ENCODE peak calls at places on chromosomes 16 and 17, in seven cellular contexts. Z is tibial nerve, Q is transverse colon, H is A549, A is ovary, Y is GM12878, K is HepG2. G is an unnamed sample. For H3K4me1, the result is how much of the 10 kb centered on the place peaks cover.

GRCh38 chr17:4987767-4988083 is 250 bp upstream of the CAMTA2 start:
- DNase-seq in Z (no peak), Q (no peak), H (no peak), A (no peak), Y (no peak), K (no peak), G (no peak)

GRCh38 chr17:78408476-78409020 is 30.1 kb downstream of the PGS1 start:
- DNase-seq in Z (no peak), Q (peak), H (no peak), A (no peak), Y (no peak), K (no peak), G (no peak)

GRCh38 chr16:74192281-74192680 is 104.3 kb upstream of the PSMD7 start:
- DNase-seq in Z (no peak), Q (no peak), H (no peak), A (no peak), Y (no peak), K (no peak), G (peak)

GRCh38 chr17:199806-200603 is 18.6 kb upstream of the DOC2B start:
- DNase-seq in Z (no peak), Q (no peak), H (no peak), A (no peak), Y (no peak), K (no peak), G (no peak)

GRCh38 chr17:63946440-63947363 is 14.6 kb upstream of the CD79B start:
- DNase-seq in Z (peak), Q (peak), H (peak), A (peak), Y (no peak), K (peak), G (no peak)

GRCh38 chr16:85203462-85203813 is 91.2 kb upstream of the CIBAR2 start:
- DNase-seq in Z (no peak), Q (no peak), H (no peak), A (peak), Y (no peak), K (no peak), G (no peak)

GRCh38 chr16:56510544-56510943 is 9.3 kb downstream of the BBS2 start:
- DNase-seq in Z (no peak), Q (no peak), H (no peak), A (no peak), Y (no peak), K (no peak), G (no peak)

GRCh38 chr17:10136258-10136981 is 62.0 kb downstream of the GAS7 start:
- DNase-seq in Z (no peak), Q (no peak), H (no peak), A (no peak), Y (no peak), K (no peak), G (no peak)

GRCh38 chr16:25699069-25699468 is 7.3 kb downstream of the HS3ST4 start:
- DNase-seq in Z (no peak), Q (no peak), H (no peak), A (no peak), Y (no peak), K (no peak), G (no peak)

GRCh38 chr17:7477392-7478275 is 1.8 kb downstream of the ZBTB4 start:
- DNase-seq in Z (no peak), Q (peak), H (peak), A (peak), Y (no peak), K (peak), G (no peak)

GRCh38 chr16:69537706-69538080 is 28.1 kb upstream of the NFAT5 start:
- DNase-seq in Z (no peak), Q (no peak), H (no peak), A (no peak), Y (no peak), K (no peak), G (no peak)

GRCh38 chr17:50872710-50873424 is 6.7 kb upstream of the TOB1 start:
- DNase-seq in Z (no peak), Q (no peak), H (no peak), A (no peak), Y (no peak), K (no peak), G (no peak)

GRCh38 chr16:55283776-55284717 is 40.0 kb upstream of the IRX6 start:
- DNase-seq in Z (no peak), Q (no peak), H (no peak), A (no peak), Y (no peak), K (no peak), G (no peak)

GRCh38 chr17:53032861-53033271 is 789.9 kb upstream of the KIF2B start:
- DNase-seq in Z (no peak), Q (peak), H (peak), A (no peak), Y (no peak), K (peak), G (no peak)

GRCh38 chr17:59572301-59572924 is 7.0 kb downstream of the DHX40 start:
- DNase-seq in Z (no peak), Q (no peak), H (no peak), A (no peak), Y (no peak), K (no peak), G (no peak)

GRCh38 chr16:56424791-56425438 is 430 bp downstream of the AMFR start:
- DNase-seq in Z (peak), Q (peak), H (no peak), A (peak), Y (no peak), K (no peak), G (no peak)

GRCh38 chr16:57807252-57807967 is 5.1 kb upstream of the KIFC3 start:
- DNase-seq in Z (no peak), Q (no peak), H (peak), A (peak), Y (no peak), K (no peak), G (no peak)

GRCh38 chr17:70599198-70599597 is 429.9 kb downstream of the KCNJ2 start:
- DNase-seq in Z (no peak), Q (no peak), H (no peak), A (no peak), Y (no peak), K (no peak), G (no peak)

GRCh38 chr17:6775871-6776405 is at the start of gene FBXO39:
- DNase-seq in Z (no peak), Q (no peak), H (no peak), A (peak), Y (no peak), K (no peak), G (peak)

GRCh38 chr16:67447508-67448076 is 16.7 kb downstream of the HSD11B2 start:
- DNase-seq in Z (no peak), Q (peak), H (peak), A (peak), Y (peak), K (peak), G (no peak)

GRCh38 chr16:81551141-81551808 is 106.7 kb downstream of the CMIP start:
- DNase-seq in Z (no peak), Q (no peak), H (no peak), A (no peak), Y (peak), K (no peak), G (no peak)

GRCh38 chr17:49572806-49573420 is 2.8 kb upstream of the NXPH3 start:
- DNase-seq in Z (no peak), Q (no peak), H (no peak), A (no peak), Y (no peak), K (no peak), G (no peak)

GRCh38 chr16:57498031-57498430 is 11.7 kb upstream of the DOK4 start:
- DNase-seq in Z (no peak), Q (no peak), H (no peak), A (no peak), Y (no peak), K (no peak), G (no peak)

GRCh38 chr17:28057731-28058246 is 15.3 kb downstream of the NLK start:
- DNase-seq in Z (no peak), Q (no peak), H (peak), A (no peak), Y (peak), K (peak), G (no peak)

GRCh38 chr17:80822021-80822699 is 169.5 kb upstream of the CHMP6 start:
- DNase-seq in Z (no peak), Q (no peak), H (no peak), A (no peak), Y (no peak), K (no peak), G (no peak)

GRCh38 chr16:32116080-32116479 is 137.0 kb upstream of the TP53TG3D start:
- DNase-seq in Z (no peak), Q (no peak), H (no peak), A (no peak), Y (no peak), K (no peak), G (peak)

GRCh38 chr16:11354733-11355574 is 9.7 kb downstream of the RMI2 start:
- DNase-seq in Z (no peak), Q (peak), H (no peak), A (peak), Y (peak), K (no peak), G (no peak)

GRCh38 chr16:8773537-8773936 is 23.9 kb downstream of the TMEM186 start:
- DNase-seq in Z (no peak), Q (no peak), H (no peak), A (no peak), Y (no peak), K (no peak), G (no peak)

GRCh38 chr17:79799538-79800324 is 2.9 kb upstream of the CBX8 start:
- DNase-seq in Z (no peak), Q (no peak), H (no peak), A (no peak), Y (no peak), K (no peak), G (no peak)

GRCh38 chr17:76271669-76272540 is 6.8 kb downstream of the UBALD2 start:
- DNase-seq in Z (no peak), Q (peak), H (no peak), A (peak), Y (peak), K (no peak), G (no peak)

GRCh38 chr16:30899794-30900193 is 3.4 kb downstream of the CTF1 start:
- DNase-seq in Z (no peak), Q (no peak), H (no peak), A (no peak), Y (no peak), K (no peak), G (no peak)

GRCh38 chr17:44960654-44961053 is 7.4 kb downstream of the C1QL1 start:
- DNase-seq in Z (no peak), Q (no peak), H (peak), A (no peak), Y (no peak), K (no peak), G (no peak)

GRCh38 chr17:72968798-72969197 is 123.7 kb downstream of the SLC39A11 start:
- DNase-seq in Z (no peak), Q (no peak), H (no peak), A (no peak), Y (no peak), K (no peak), G (no peak)

GRCh38 chr16:70800306-70800705 is 652 bp downstream of the VAC14 start:
- DNase-seq in Z (no peak), Q (no peak), H (no peak), A (no peak), Y (no peak), K (no peak), G (no peak)

GRCh38 chr16:70801611-70802010 is 653 bp upstream of the VAC14 start:
- DNase-seq in Z (no peak), Q (no peak), H (no peak), A (no peak), Y (no peak), K (no peak), G (no peak)

GRCh38 chr16:70804153-70804728 is 3.3 kb upstream of the VAC14 start:
- DNase-seq in Z (no peak), Q (no peak), H (peak), A (no peak), Y (no peak), K (no peak), G (no peak)

GRCh38 chr16:70803354-70803753 is 2.4 kb upstream of the VAC14 start:
- DNase-seq in Z (no peak), Q (no peak), H (no peak), A (no peak), Y (no peak), K (no peak), G (no peak)

GRCh38 chr16:70800798-70801480 is at the start of gene VAC14:
- DNase-seq in Z (peak), Q (peak), H (peak), A (peak), Y (peak), K (peak), G (peak)
- TF ChIP-seq POLR2A in Z (no peak), Q (peak), H (peak), A (peak), Y (peak), K (peak), G (no peak)

DNA sequence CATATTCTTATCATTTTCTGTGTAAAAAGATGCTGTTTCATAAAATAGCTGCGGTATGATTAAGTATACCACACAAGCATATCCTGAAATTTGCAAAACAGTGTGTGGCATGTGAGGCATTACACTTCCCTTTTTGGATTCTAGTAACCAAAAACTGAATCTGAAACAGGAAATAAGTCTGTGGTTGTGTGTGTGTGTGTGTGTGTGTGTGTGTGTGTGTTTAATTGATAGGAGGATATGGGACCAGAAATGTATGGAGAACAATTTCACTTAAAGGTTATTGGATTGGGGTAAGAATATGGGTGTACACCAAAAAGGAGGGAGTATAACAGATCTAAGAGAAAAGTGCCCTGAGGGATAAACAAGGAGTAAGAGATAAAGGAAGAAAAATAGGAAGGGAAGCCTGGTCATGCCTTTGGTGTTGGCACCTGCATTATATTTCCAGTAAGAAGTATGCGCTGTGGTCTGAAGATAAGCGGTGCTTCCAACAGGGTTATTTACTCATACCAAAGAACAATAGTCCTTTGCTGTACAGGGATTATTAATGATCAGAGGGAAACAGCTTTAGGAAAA is 4.0 kb downstream of the LYRM1 start:
- DNase-seq in Z (peak), Q (no peak), H (no peak), A (no peak), Y (peak), K (peak), G (no peak)
- TF ChIP-seq EP300 in Z (no peak), Q (no peak), H (no peak), A (no peak), Y (no peak), K (no peak), G (no peak)

GRCh38 chr17:74449306-74449705 is 17.1 kb upstream of the CD300A start:
- DNase-seq in Z (no peak), Q (no peak), H (no peak), A (no peak), Y (no peak), K (no peak), G (no peak)

GRCh38 chr17:74448774-74449173 is 16.9 kb downstream of the GPRC5C start:
- DNase-seq in Z (no peak), Q (no peak), H (no peak), A (no peak), Y (no peak), K (no peak), G (no peak)

GRCh38 chr17:74450925-74451403 is 15.5 kb upstream of the CD300A start:
- DNase-seq in Z (no peak), Q (no peak), H (no peak), A (no peak), Y (no peak), K (no peak), G (no peak)

GRCh38 chr17:74450231-74450630 is 16.2 kb upstream of the CD300A start:
- DNase-seq in Z (no peak), Q (no peak), H (no peak), A (no peak), Y (no peak), K (no peak), G (no peak)

DNA sequence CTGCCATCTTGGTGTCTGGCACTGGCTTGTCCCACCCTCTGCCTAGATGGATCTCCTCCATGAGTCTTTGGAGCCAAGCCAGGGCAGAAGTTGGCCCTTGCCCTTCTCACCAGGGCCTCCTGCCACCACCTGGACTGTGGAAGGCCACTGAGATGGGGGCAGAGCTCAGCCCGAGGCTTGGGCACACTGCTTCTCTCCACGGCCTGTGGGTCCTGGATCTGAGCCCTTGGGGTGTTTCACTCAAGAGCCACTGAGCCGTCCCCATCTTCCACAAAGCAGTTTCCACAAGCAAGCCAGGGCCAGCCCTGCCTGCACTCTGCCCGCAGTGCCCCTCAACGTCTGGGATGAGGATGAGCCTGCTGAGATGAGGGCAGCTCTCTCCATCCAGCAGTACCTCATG is 16.7 kb upstream of the CD300A start:
- DNase-seq in Z (no peak), Q (no peak), H (no peak), A (no peak), Y (no peak), K (no peak), G (no peak)
- H3K4me1 ChIP-seq in Z (under half), Q (under half), H (under half), A (under half), Y (under half), K (under half), G (half or more)

GRCh38 chr16:65988019-65988418 is 378.5 kb upstream of the CDH5 start:
- DNase-seq in Z (no peak), Q (no peak), H (no peak), A (peak), Y (no peak), K (no peak), G (no peak)
- TF ChIP-seq POLR2A in Z (no peak), Q (no peak), H (no peak), A (no peak), Y (no peak), K (no peak), G (no peak)

GRCh38 chr16:65119905-65120341 is 1.9 kb downstream of the CDH11 start:
- DNase-seq in Z (peak), Q (no peak), H (no peak), A (peak), Y (no peak), K (no peak), G (peak)

GRCh38 chr16:65118866-65119265 is 3.0 kb downstream of the CDH11 start:
- DNase-seq in Z (no peak), Q (no peak), H (no peak), A (peak), Y (no peak), K (no peak), G (peak)

GRCh38 chr16:65116216-65116615 is 5.6 kb downstream of the CDH11 start:
- DNase-seq in Z (no peak), Q (no peak), H (no peak), A (no peak), Y (no peak), K (no peak), G (peak)

GRCh38 chr16:65116818-65117430 is 4.9 kb downstream of the CDH11 start:
- DNase-seq in Z (no peak), Q (no peak), H (no peak), A (no peak), Y (no peak), K (no peak), G (no peak)

GRCh38 chr16:65117701-65118448 is 4.0 kb downstream of the CDH11 start:
- DNase-seq in Z (peak), Q (peak), H (peak), A (peak), Y (peak), K (peak), G (peak)
- TF ChIP-seq EP300 in Z (no peak), Q (no peak), H (no peak), A (no peak), Y (no peak), K (no peak), G (no peak)

GRCh38 chr16:89402962-89403361 is 87.4 kb downstream of the ANKRD11 start:
- DNase-seq in Z (no peak), Q (no peak), H (no peak), A (no peak), Y (no peak), K (no peak), G (no peak)

GRCh38 chr16:89398924-89399323 is 91.4 kb downstream of the ANKRD11 start:
- DNase-seq in Z (no peak), Q (no peak), H (no peak), A (no peak), Y (no peak), K (no peak), G (no peak)

GRCh38 chr16:89401641-89402445 is 88.5 kb downstream of the ANKRD11 start:
- DNase-seq in Z (no peak), Q (no peak), H (no peak), A (no peak), Y (no peak), K (no peak), G (no peak)

GRCh38 chr16:89400740-89401139 is 89.6 kb downstream of the ANKRD11 start:
- DNase-seq in Z (no peak), Q (no peak), H (no peak), A (no peak), Y (no peak), K (no peak), G (no peak)

GRCh38 chr16:89401205-89401604 is 89.2 kb downstream of the ANKRD11 start:
- DNase-seq in Z (no peak), Q (no peak), H (no peak), A (no peak), Y (no peak), K (no peak), G (no peak)
- H3K4me1 ChIP-seq in Z (under half), Q (under half), H (under half), A (under half), Y (under half), K (under half), G (half or more)

GRCh38 chr17:82106697-82107305 is 8.8 kb upstream of the FASN start:
- DNase-seq in Z (no peak), Q (no peak), H (no peak), A (no peak), Y (no peak), K (no peak), G (no peak)

GRCh38 chr17:82104797-82105416 is 6.9 kb upstream of the FASN start:
- DNase-seq in Z (no peak), Q (no peak), H (no peak), A (no peak), Y (no peak), K (no peak), G (no peak)

GRCh38 chr17:82107341-82107860 is 9.4 kb upstream of the FASN start:
- DNase-seq in Z (no peak), Q (no peak), H (peak), A (peak), Y (no peak), K (peak), G (no peak)

GRCh38 chr17:82105417-82105881 is 7.4 kb upstream of the FASN start:
- DNase-seq in Z (no peak), Q (no peak), H (no peak), A (peak), Y (no peak), K (no peak), G (no peak)

DNA sequence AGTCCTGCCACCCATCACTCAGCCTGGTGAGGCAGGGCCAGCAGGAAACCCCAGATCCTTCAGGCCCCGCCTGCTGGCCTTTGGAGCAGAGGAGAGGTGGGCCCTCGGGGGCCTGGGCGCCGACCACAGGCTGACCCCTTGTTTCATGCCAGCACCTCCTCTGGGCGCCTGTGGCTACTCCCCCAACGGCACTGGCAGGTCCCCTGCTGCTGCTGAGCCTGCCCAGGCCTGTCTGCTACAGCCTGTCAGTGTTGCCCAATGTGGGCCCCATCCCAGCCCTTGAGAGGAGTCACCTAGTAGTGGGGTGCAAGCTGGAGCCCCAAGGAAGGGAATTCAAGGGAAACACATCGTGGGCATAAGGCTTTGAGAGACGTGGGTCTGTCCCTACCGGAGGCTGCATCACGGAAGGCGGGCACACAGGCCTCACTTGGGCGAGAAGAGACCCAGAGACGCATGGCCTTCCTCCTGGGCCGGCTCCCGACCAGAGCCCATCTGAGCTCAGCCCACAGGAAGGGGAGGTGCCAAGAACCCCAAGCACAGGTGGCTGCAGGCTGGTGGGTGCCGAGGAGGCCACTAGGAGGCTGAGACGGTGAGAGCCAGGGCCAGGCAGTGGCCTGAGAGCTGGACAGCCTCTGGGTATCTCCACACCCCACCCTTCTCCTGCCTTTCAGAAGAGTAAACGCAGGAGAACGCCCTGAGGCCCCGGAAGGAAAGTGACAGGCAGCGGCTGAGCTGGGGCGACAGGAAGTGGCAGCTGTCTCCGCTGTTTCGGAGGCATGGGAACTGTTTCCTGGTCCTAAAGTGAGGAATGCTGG is 8.1 kb upstream of the FASN start:
- DNase-seq in Z (no peak), Q (peak), H (peak), A (peak), Y (peak), K (peak), G (no peak)
- TF ChIP-seq POLR2A in Z (peak), Q (peak), H (peak), A (no peak), Y (peak), K (peak), G (no peak)